ENCODE peak calls at places on chromosomes 4 and X, in five cellular contexts. H is GM06990, Z is left lung, D is GM12865, K is neural crest cell. C is an unnamed sample.

GRCh38 chr4:113114884-113115283 is 65.4 kb downstream of the ANK2 start:
- DNase-seq in Z (no peak), K (no peak), H (no peak), D (no peak), C (no peak)

GRCh38 chr4:68451246-68452211 is 4.3 kb downstream of the TMPRSS11E start:
- DNase-seq in Z (no peak), D (peak; percentile 13), K (no peak), H (no peak), C (no peak)

GRCh38 chr4:6779667-6780565 is 2.6 kb upstream of the KIAA0232 start:
- DNase-seq in D (no peak), Z (no peak), K (no peak), H (no peak), C (no peak)

GRCh38 chr4:27770895-27771294 is 910.3 kb downstream of the STIM2 start:
- DNase-seq in Z (no peak), K (no peak), H (no peak), D (no peak), C (no peak)

GRCh38 chr4:116070283-116070682 is 956.9 kb upstream of the NDST4 start:
- DNase-seq in K (no peak), D (no peak), Z (no peak), H (no peak), C (no peak)

GRCh38 chr4:25814323-25814722 is 48.5 kb downstream of the SEL1L3 start:
- DNase-seq in K (no peak), Z (peak; percentile 59), D (no peak), H (no peak), C (no peak)

GRCh38 chr4:80492761-80493160 is 157.2 kb downstream of the CFAP299 start:
- DNase-seq in K (no peak), Z (no peak), H (no peak), D (peak; percentile 7), C (no peak)

GRCh38 chr4:81896936-81897335 is 425.2 kb upstream of the RASGEF1B start:
- DNase-seq in Z (no peak), K (no peak), D (no peak), H (no peak), C (no peak)

GRCh38 chrX:55119271-55119670 is 30.5 kb downstream of the PAGE2 start:
- DNase-seq in Z (no peak), K (no peak), D (no peak), H (no peak), C (no peak)

GRCh38 chrX:110665636-110666035 is 130.0 kb downstream of the CHRDL1 start:
- DNase-seq in K (peak; percentile 41), Z (peak; percentile 42), D (peak; percentile 18), H (no peak), C (no peak)

GRCh38 chrX:7983594-7983993 is 56.4 kb upstream of the PNPLA4 start:
- DNase-seq in Z (no peak), D (no peak), K (no peak), H (no peak), C (no peak)

GRCh38 chr4:1763550-1764080 is 29.5 kb upstream of the FGFR3 start:
- DNase-seq in H (no peak), Z (no peak), K (no peak), D (no peak), C (no peak)

GRCh38 chr4:153529646-153530045 is 63.5 kb downstream of the TMEM131L start:
- DNase-seq in Z (no peak), D (no peak), H (no peak), K (no peak), C (no peak)

GRCh38 chr4:14620567-14621138 is 381.6 kb upstream of the CPEB2 start:
- DNase-seq in H (no peak), K (no peak), Z (no peak), D (no peak), C (no peak)

GRCh38 chr4:140300271-140300970 is 73.0 kb upstream of the SCOC start:
- DNase-seq in Z (no peak), H (no peak), K (no peak), D (no peak), C (no peak)

GRCh38 chrX:103831342-103831802 is 685 bp downstream of the RAB9B start:
- DNase-seq in H (no peak), K (no peak), D (peak; percentile 65), Z (no peak), C (no peak)

GRCh38 chr4:48268956-48269860 is at the start of gene TEC:
- DNase-seq in H (no peak), K (peak; percentile 52), Z (peak; percentile 68), D (peak; percentile 66), C (no peak)

GRCh38 chr4:123301942-123302341 is 94.7 kb upstream of the SPRY1 start:
- DNase-seq in H (no peak), D (no peak), K (no peak), Z (no peak), C (no peak)

GRCh38 chr4:184544711-184545409 is 70.5 kb upstream of the IRF2 start:
- DNase-seq in Z (no peak), K (no peak), D (no peak), H (no peak), C (no peak)

GRCh38 chrX:21972721-21973120 is 32.2 kb downstream of the SMS start:
- DNase-seq in H (no peak), D (peak; percentile 29), Z (no peak), K (no peak), C (no peak)

GRCh38 chrX:41010188-41010846 is 74.9 kb upstream of the USP9X start:
- DNase-seq in Z (peak; percentile 77), H (peak; percentile 45), D (peak; percentile 23), K (no peak), C (no peak)

GRCh38 chr4:31620476-31620875 is 900.3 kb downstream of the PCDH7 start:
- DNase-seq in Z (no peak), D (no peak), K (no peak), H (no peak), C (no peak)

GRCh38 chr4:120395746-120396145 is 329.1 kb upstream of the MAD2L1 start:
- DNase-seq in D (no peak), K (no peak), H (no peak), Z (no peak), C (no peak)

GRCh38 chrX:100083146-100083715 is 326.8 kb downstream of the PCDH19 start:
- DNase-seq in K (no peak), H (no peak), Z (no peak), D (no peak), C (no peak)

GRCh38 chr4:141772838-141773237 is 136.5 kb downstream of the IL15 start:
- DNase-seq in Z (no peak), H (no peak), D (no peak), K (no peak), C (no peak)

GRCh38 chr4:184398741-184399504 is 75.4 kb downstream of the IRF2 start:
- DNase-seq in D (no peak), H (no peak), K (no peak), Z (no peak), C (no peak)

GRCh38 chr4:7845493-7846124 is 94.1 kb downstream of the AFAP1 start:
- DNase-seq in H (no peak), D (no peak), Z (no peak), K (no peak), C (no peak)

GRCh38 chrX:100924370-100924769 is 4.3 kb downstream of the XKRX start:
- DNase-seq in H (no peak), D (no peak), Z (no peak), K (no peak), C (no peak)

GRCh38 chr4:94575652-94576051 is 123.9 kb downstream of the PDLIM5 start:
- DNase-seq in Z (no peak), K (no peak), D (no peak), H (no peak), C (no peak)

GRCh38 chr4:164753873-164754488 is at the start of gene SMIM31:
- DNase-seq in H (no peak), K (no peak), D (no peak), Z (no peak), C (no peak)

GRCh38 chr4:54746228-54746627 is 88.5 kb downstream of the KIT start:
- DNase-seq in K (no peak), D (peak; percentile 40), Z (no peak), H (no peak), C (no peak)

GRCh38 chr4:177051473-177052060 is 258.1 kb upstream of the NEIL3 start:
- DNase-seq in H (no peak), D (peak; percentile 63), K (peak; percentile 9), Z (no peak), C (no peak)
- TF ChIP-seq CTCF in H (peak; percentile 72), D (peak; percentile 72), K (peak; percentile 59), Z (peak; percentile 14), C (peak; percentile 72)

GRCh38 chr4:105496899-105497298 is 23.0 kb upstream of the PPA2 start:
- DNase-seq in H (no peak), Z (no peak), D (no peak), K (no peak), C (no peak)
- TF ChIP-seq CTCF in H (peak; percentile 49), Z (no peak), D (peak; percentile 16), K (peak; percentile 16), C (peak; percentile 38)

GRCh38 chr4:73258668-73259551 is at the start of gene ANKRD17:
- DNase-seq in Z (peak; percentile 93), H (peak; percentile 97), D (peak; percentile 96), K (peak; percentile 84), C (peak; percentile 79)
- TF ChIP-seq CTCF in Z (peak; percentile 40), H (no peak), D (no peak), K (peak; percentile 11), C (no peak)

GRCh38 chr4:168648929-168649328 is 152.1 kb downstream of the PALLD start:
- DNase-seq in H (no peak), K (no peak), D (no peak), Z (no peak), C (no peak)

GRCh38 chr4:168647976-168648375 is 151.1 kb downstream of the PALLD start:
- DNase-seq in Z (no peak), H (no peak), K (no peak), D (no peak), C (no peak)

GRCh38 chr4:168648494-168648893 is 151.6 kb downstream of the PALLD start:
- DNase-seq in H (no peak), K (no peak), Z (no peak), D (no peak), C (no peak)

GRCh38 chr4:168643796-168644159 is 146.9 kb downstream of the PALLD start:
- DNase-seq in D (no peak), K (no peak), H (no peak), Z (no peak), C (no peak)

GRCh38 chr4:168645933-168646768 is 149.3 kb downstream of the PALLD start:
- DNase-seq in Z (no peak), D (no peak), H (no peak), K (no peak), C (no peak)
- TF ChIP-seq CTCF in Z (no peak), D (no peak), H (no peak), K (no peak), C (no peak)